ENCODE peak calls at places on chromosomes 5 and 9, in eight cellular contexts. E is WTC11; D is fibroblast of mammary gland; C is endothelial cell; K is EL; O is OCI-LY7; B is HuH-7.5; F is activated naive CD4-positive, alpha-beta T cell treated with anti-CD3 and anti-CD28 coated beads for 36 hours. J is an unnamed sample.

GRCh38 chr9:24602687-24603352 is 57.1 kb upstream of the IZUMO3 start:
- DNase-seq in E (no peak), D (peak; percentile 35), C (no peak), K (no peak), O (no peak), B (no peak), F (no peak), J (no peak)

GRCh38 chr5:159805021-159805420 is 111.3 kb upstream of the ADRA1B start:
- DNase-seq in E (no peak), D (peak; percentile 70), C (no peak), K (no peak), O (no peak), B (no peak), F (no peak), J (peak; percentile 89)

GRCh38 chr5:79284852-79285251 is 48.9 kb downstream of the JMY start:
- DNase-seq in E (no peak), D (peak; percentile 29), C (no peak), K (no peak), O (no peak), B (no peak), F (no peak), J (no peak)

GRCh38 chr9:88802533-88802932 is 188.7 kb upstream of the S1PR3 start:
- DNase-seq in E (no peak), D (no peak), C (no peak), K (no peak), O (no peak), B (no peak), F (no peak), J (no peak)

GRCh38 chr5:28344803-28345433 is 1306.5 kb upstream of the CDH9 start:
- DNase-seq in E (no peak), D (peak; percentile 16), C (peak; percentile 32), K (no peak), O (peak; percentile 35), B (peak; percentile 2), F (no peak), J (peak; percentile 80)

GRCh38 chr9:81032030-81032572 is 657.2 kb downstream of the TLE1 start:
- DNase-seq in E (no peak), D (peak; percentile 92), C (no peak), K (peak; percentile 81), O (peak; percentile 1), B (no peak), F (no peak), J (no peak)

GRCh38 chr9:123954921-123955320 is 25.0 kb upstream of the DENND1A start:
- DNase-seq in E (no peak), D (peak; percentile 75), C (no peak), K (no peak), O (no peak), B (no peak), F (no peak), J (no peak)

GRCh38 chr9:3527653-3527960 is 1.8 kb upstream of the RFX3 start:
- DNase-seq in E (no peak), D (peak; percentile 12), C (no peak), K (no peak), O (peak; percentile 19), B (no peak), F (peak; percentile 39), J (no peak)

GRCh38 chr5:77180167-77181081 is 30.1 kb upstream of the PDE8B start:
- DNase-seq in E (peak; percentile 45), D (no peak), C (peak; percentile 35), K (peak; percentile 23), O (no peak), B (no peak), F (peak; percentile 12), J (peak; percentile 2)

GRCh38 chr5:124824637-124825158 is 78.3 kb upstream of the ZNF608 start:
- DNase-seq in E (no peak), D (peak; percentile 93), C (no peak), K (peak; percentile 23), O (no peak), B (no peak), F (no peak), J (no peak)

GRCh38 chr9:99326112-99326916 is 104.2 kb downstream of the SEC61B start:
- DNase-seq in E (no peak), D (peak; percentile 30), C (no peak), K (peak; percentile 6), O (no peak), B (no peak), F (no peak), J (no peak)

GRCh38 chr9:9603345-9603744 is 1009.5 kb downstream of the PTPRD start:
- DNase-seq in E (no peak), D (no peak), C (no peak), K (no peak), O (no peak), B (no peak), F (no peak), J (no peak)

GRCh38 chr5:171989276-171989675 is 17.2 kb downstream of the FBXW11 start:
- DNase-seq in E (no peak), D (peak; percentile 53), C (no peak), K (no peak), O (no peak), B (no peak), F (peak; percentile 64), J (no peak)

GRCh38 chr5:144189800-144190429 is 19.2 kb downstream of the KCTD16 start:
- DNase-seq in E (no peak), D (peak; percentile 63), C (no peak), K (peak; percentile 88), O (no peak), B (no peak), F (peak; percentile 90), J (peak; percentile 89)

GRCh38 chr5:143061161-143061945 is 291.2 kb downstream of the ARHGAP26 start:
- DNase-seq in E (no peak), D (peak; percentile 90), C (no peak), K (peak; percentile 89), O (no peak), B (no peak), F (no peak), J (no peak)

GRCh38 chr9:16364347-16364746 is 506.1 kb downstream of the BNC2 start:
- DNase-seq in E (no peak), D (no peak), C (no peak), K (no peak), O (no peak), B (no peak), F (no peak), J (no peak)

GRCh38 chr9:81390802-81391456 is 298.4 kb downstream of the TLE1 start:
- DNase-seq in E (no peak), D (no peak), C (no peak), K (no peak), O (no peak), B (no peak), F (no peak), J (no peak)

GRCh38 chr9:106864533-106865143 is 1.7 kb downstream of the ZNF462 start:
- DNase-seq in E (no peak), D (peak; percentile 52), C (no peak), K (peak; percentile 47), O (no peak), B (no peak), F (no peak), J (peak; percentile 17)